ENCODE peak calls at places on chromosomes 7 and 10, in eight cellular contexts. O is BE2C, N is mammary epithelial cell, D is spleen, A is IMR-90, G is adrenal gland, E is cardiac muscle cell, I is heart right ventricle. L is an unnamed sample.

GRCh38 chr10:97321807-97322195 is 2.7 kb downstream of the FRAT1 start:
- DNase-seq in O (no peak), N (no peak), D (no peak), A (no peak), G (no peak), E (no peak), I (no peak), L (no peak)

GRCh38 chr10:125868372-125868975 is 12.6 kb downstream of the DHX32 start:
- DNase-seq in O (no peak), N (peak; percentile 48), D (no peak), A (peak; percentile 65), G (peak; percentile 42), E (peak; percentile 35), I (no peak), L (peak; percentile 61)

GRCh38 chr7:37424532-37424931 is 24.1 kb downstream of the ELMO1 start:
- DNase-seq in O (no peak), N (no peak), D (no peak), A (no peak), G (no peak), E (no peak), I (no peak), L (no peak)

GRCh38 chr10:100038561-100039071 is 28.9 kb upstream of the DNMBP start:
- DNase-seq in O (no peak), N (no peak), D (no peak), A (no peak), G (no peak), E (no peak), I (peak; percentile 21), L (no peak)

GRCh38 chr7:157513682-157514081 is 176.9 kb downstream of the DNAJB6 start:
- DNase-seq in O (no peak), N (no peak), D (no peak), A (no peak), G (no peak), E (no peak), I (no peak), L (no peak)

GRCh38 chr10:6460861-6461409 is 119.1 kb downstream of the PRKCQ start:
- DNase-seq in O (no peak), N (no peak), D (no peak), A (no peak), G (no peak), E (no peak), I (no peak), L (no peak)

GRCh38 chr10:4109469-4109868 is 324.5 kb upstream of the KLF6 start:
- DNase-seq in O (no peak), N (no peak), D (no peak), A (peak; percentile 66), G (no peak), E (no peak), I (no peak), L (no peak)

GRCh38 chr10:3071405-3072198 is 4.3 kb downstream of the PFKP start:
- DNase-seq in O (no peak), N (peak; percentile 95), D (no peak), A (peak; percentile 96), G (no peak), E (no peak), I (no peak), L (no peak)

GRCh38 chr7:139657749-139658148 is 120.0 kb downstream of the HIPK2 start:
- DNase-seq in O (no peak), N (no peak), D (no peak), A (no peak), G (no peak), E (no peak), I (no peak), L (no peak)

GRCh38 chr7:139655305-139655704 is 122.5 kb downstream of the HIPK2 start:
- DNase-seq in O (no peak), N (no peak), D (no peak), A (no peak), G (no peak), E (no peak), I (no peak), L (no peak)

GRCh38 chr7:139658919-139659675 is 118.7 kb downstream of the HIPK2 start:
- DNase-seq in O (no peak), N (peak; percentile 24), D (no peak), A (no peak), G (no peak), E (no peak), I (no peak), L (no peak)

GRCh38 chr7:139654270-139655181 is 123.3 kb downstream of the HIPK2 start:
- DNase-seq in O (no peak), N (no peak), D (no peak), A (no peak), G (no peak), E (no peak), I (no peak), L (no peak)

GRCh38 chr7:139656387-139656786 is 121.4 kb downstream of the HIPK2 start:
- DNase-seq in O (no peak), N (peak; percentile 83), D (no peak), A (no peak), G (no peak), E (no peak), I (no peak), L (no peak)
- H3K4me1 ChIP-seq in O (peaks cover 6% of the 10 kb centered on the region), N (peaks cover 59% of the 10 kb centered on the region), D (peaks cover 46% of the 10 kb centered on the region), A (peaks cover 18% of the 10 kb centered on the region), G (peaks cover 7% of the 10 kb centered on the region), E (peaks cover 59% of the 10 kb centered on the region), I (peaks cover 95% of the 10 kb centered on the region), L (peaks cover 17% of the 10 kb centered on the region)

GRCh38 chr7:114862406-114862805 is 59.5 kb upstream of the MDFIC start:
- DNase-seq in O (no peak), N (no peak), D (no peak), A (no peak), G (no peak), E (no peak), I (no peak), L (no peak)

GRCh38 chr7:114859477-114859876 is 62.4 kb upstream of the MDFIC start:
- DNase-seq in O (no peak), N (no peak), D (no peak), A (no peak), G (no peak), E (no peak), I (no peak), L (no peak)

GRCh38 chr7:114865564-114865963 is 56.3 kb upstream of the MDFIC start:
- DNase-seq in O (no peak), N (peak; percentile 36), D (peak; percentile 78), A (peak; percentile 64), G (peak; percentile 79), E (peak; percentile 52), I (peak; percentile 23), L (peak; percentile 59)

GRCh38 chr7:114860196-114860595 is 61.7 kb upstream of the MDFIC start:
- DNase-seq in O (no peak), N (peak; percentile 60), D (no peak), A (no peak), G (no peak), E (no peak), I (no peak), L (no peak)

DNA sequence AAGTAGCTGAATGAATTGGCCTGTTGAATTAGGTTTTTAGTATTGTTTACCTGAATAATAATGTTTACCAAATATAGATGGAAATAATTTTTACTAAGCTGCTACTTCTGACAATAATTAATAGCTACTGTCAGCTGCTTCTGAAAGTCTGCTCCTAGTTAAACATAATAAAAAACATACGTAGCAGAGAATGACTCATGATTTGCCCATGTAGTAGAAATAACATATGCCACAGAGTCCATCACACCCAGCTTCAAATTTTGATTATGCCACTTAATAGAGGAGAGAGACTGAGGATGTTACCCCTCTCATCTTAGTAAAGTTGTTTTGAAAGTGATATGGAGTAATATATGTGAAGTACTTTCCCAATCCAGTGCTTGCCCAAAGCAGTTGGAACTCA is 57.6 kb upstream of the MDFIC start:
- DNase-seq in O (no peak), N (no peak), D (no peak), A (peak; percentile 12), G (no peak), E (no peak), I (no peak), L (no peak)
- H3K4me3 ChIP-seq in O (no peak overlapping the region), N (no peak overlapping the region), D (no peak overlapping the region), A (no peak overlapping the region), G (no peak overlapping the region), E (no peak overlapping the region), I (no peak overlapping the region), L (no peak overlapping the region)

GRCh38 chr10:119286983-119287612 is 79.7 kb downstream of the GRK5 start:
- DNase-seq in O (no peak), N (no peak), D (no peak), A (no peak), G (no peak), E (no peak), I (no peak), L (no peak)

GRCh38 chr10:119285495-119286267 is 78.3 kb downstream of the GRK5 start:
- DNase-seq in O (no peak), N (no peak), D (no peak), A (no peak), G (no peak), E (no peak), I (no peak), L (no peak)

GRCh38 chr10:119287613-119287991 is 80.2 kb downstream of the GRK5 start:
- DNase-seq in O (no peak), N (no peak), D (no peak), A (no peak), G (no peak), E (no peak), I (no peak), L (no peak)

GRCh38 chr10:119284679-119285096 is 77.3 kb downstream of the GRK5 start:
- DNase-seq in O (no peak), N (no peak), D (peak; percentile 66), A (no peak), G (no peak), E (peak; percentile 36), I (peak; percentile 57), L (no peak)

DNA sequence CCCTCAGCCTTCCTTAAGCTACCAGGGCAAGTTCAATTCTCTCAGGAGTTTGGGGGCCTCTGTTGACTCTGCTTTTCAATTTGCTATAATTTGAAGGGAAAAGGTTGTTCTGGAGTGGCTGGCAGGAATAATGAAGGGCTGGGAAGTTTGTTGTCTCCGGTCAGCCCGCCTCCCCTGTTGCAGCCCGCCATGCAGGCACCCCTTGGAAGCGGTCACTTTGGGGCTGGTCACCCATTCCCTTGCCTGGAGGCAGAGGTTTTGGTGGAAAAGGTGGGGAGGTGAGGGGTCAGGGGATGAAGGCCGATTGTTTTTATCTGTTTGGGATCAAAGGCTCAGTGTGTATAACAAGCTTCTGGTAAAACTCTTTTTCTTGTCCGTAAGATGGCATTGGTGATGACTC is 79.1 kb downstream of the GRK5 start:
- DNase-seq in O (no peak), N (no peak), D (no peak), A (no peak), G (no peak), E (no peak), I (no peak), L (no peak)
- TF ChIP-seq CTCF in O (no peak), N (no peak), D (no peak), A (no peak), G (no peak), E (no peak), I (no peak), L (no peak)

GRCh38 chr10:92553959-92554358 is 19.9 kb downstream of the IDE start:
- DNase-seq in O (no peak), N (no peak), D (no peak), A (no peak), G (no peak), E (no peak), I (no peak), L (no peak)
- H3K4me1 ChIP-seq in O (no peaks in the 10 kb centered on the region), N (no peaks in the 10 kb centered on the region), D (no peaks in the 10 kb centered on the region), A (no peaks in the 10 kb centered on the region), G (no peaks in the 10 kb centered on the region), E (no peaks in the 10 kb centered on the region), I (no peaks in the 10 kb centered on the region), L (no peaks in the 10 kb centered on the region)

GRCh38 chr10:68869623-68870022 is 31.5 kb upstream of the DDX50 start:
- DNase-seq in O (no peak), N (no peak), D (no peak), A (no peak), G (no peak), E (no peak), I (no peak), L (no peak)
- H3K4me3 ChIP-seq in O (no peak overlapping the region), N (no peak overlapping the region), D (no peak overlapping the region), A (no peak overlapping the region), G (no peak overlapping the region), E (no peak overlapping the region), I (no peak overlapping the region), L (no peak overlapping the region)

L was measured in mucosa of descending colon.